ENCODE peak calls at places on chromosomes 6 and 20, in eight cellular contexts. E, A, G, J, Q, H, Y and U are unnamed samples.

GRCh38 chr6:162273986-162274385 is 453.6 kb downstream of the PRKN start:
- DNase-seq in E (no peak), A (no peak), G (no peak), J (no peak), Q (no peak), H (no peak), Y (no peak), U (no peak)

GRCh38 chr6:117449549-117450439 is 24.1 kb upstream of the ROS1 start:
- DNase-seq in E (peak; percentile 28), A (peak; percentile 63), G (peak; percentile 24), J (no peak), Q (no peak), H (peak; percentile 30), Y (peak; percentile 31), U (no peak)

GRCh38 chr6:68497927-68498326 is 137.2 kb upstream of the ADGRB3 start:
- DNase-seq in E (no peak), A (no peak), G (no peak), J (no peak), Q (no peak), H (no peak), Y (no peak), U (no peak)

GRCh38 chr6:83384751-83385150 is 46.1 kb downstream of the ME1 start:
- DNase-seq in E (no peak), A (no peak), G (no peak), J (no peak), Q (no peak), H (no peak), Y (no peak), U (no peak)

GRCh38 chr6:44386929-44387345 is 569 bp upstream of the CDC5L start:
- DNase-seq in E (no peak), A (peak; percentile 3), G (no peak), J (no peak), Q (no peak), H (no peak), Y (no peak), U (no peak)

GRCh38 chr20:25223179-25223661 is 24.7 kb upstream of the PYGB start:
- DNase-seq in E (no peak), A (peak; percentile 54), G (no peak), J (peak; percentile 36), Q (peak; percentile 56), H (no peak), Y (no peak), U (no peak)

GRCh38 chr20:316316-317068 is 8.9 kb upstream of the SOX12 start:
- DNase-seq in E (no peak), A (no peak), G (no peak), J (no peak), Q (no peak), H (no peak), Y (no peak), U (no peak)

GRCh38 chr20:37988555-37988954 is 44.7 kb downstream of the TTI1 start:
- DNase-seq in E (no peak), A (no peak), G (no peak), J (no peak), Q (no peak), H (no peak), Y (no peak), U (no peak)

GRCh38 chr6:25176466-25176865 is 102.7 kb upstream of the CARMIL1 start:
- DNase-seq in E (no peak), A (no peak), G (no peak), J (no peak), Q (no peak), H (no peak), Y (no peak), U (no peak)

GRCh38 chr6:84766796-84767590 is 2.6 kb upstream of the TBX18 start:
- DNase-seq in E (no peak), A (no peak), G (no peak), J (no peak), Q (peak; percentile 80), H (no peak), Y (no peak), U (no peak)

GRCh38 chr6:84769247-84769646 is 4.8 kb upstream of the TBX18 start:
- DNase-seq in E (no peak), A (no peak), G (no peak), J (no peak), Q (no peak), H (no peak), Y (no peak), U (no peak)

GRCh38 chr6:84770521-84770920 is 6.1 kb upstream of the TBX18 start:
- DNase-seq in E (no peak), A (no peak), G (no peak), J (no peak), Q (no peak), H (no peak), Y (no peak), U (no peak)

GRCh38 chr6:84767591-84768201 is 3.3 kb upstream of the TBX18 start:
- DNase-seq in E (no peak), A (no peak), G (no peak), J (no peak), Q (no peak), H (no peak), Y (no peak), U (no peak)

DNA sequence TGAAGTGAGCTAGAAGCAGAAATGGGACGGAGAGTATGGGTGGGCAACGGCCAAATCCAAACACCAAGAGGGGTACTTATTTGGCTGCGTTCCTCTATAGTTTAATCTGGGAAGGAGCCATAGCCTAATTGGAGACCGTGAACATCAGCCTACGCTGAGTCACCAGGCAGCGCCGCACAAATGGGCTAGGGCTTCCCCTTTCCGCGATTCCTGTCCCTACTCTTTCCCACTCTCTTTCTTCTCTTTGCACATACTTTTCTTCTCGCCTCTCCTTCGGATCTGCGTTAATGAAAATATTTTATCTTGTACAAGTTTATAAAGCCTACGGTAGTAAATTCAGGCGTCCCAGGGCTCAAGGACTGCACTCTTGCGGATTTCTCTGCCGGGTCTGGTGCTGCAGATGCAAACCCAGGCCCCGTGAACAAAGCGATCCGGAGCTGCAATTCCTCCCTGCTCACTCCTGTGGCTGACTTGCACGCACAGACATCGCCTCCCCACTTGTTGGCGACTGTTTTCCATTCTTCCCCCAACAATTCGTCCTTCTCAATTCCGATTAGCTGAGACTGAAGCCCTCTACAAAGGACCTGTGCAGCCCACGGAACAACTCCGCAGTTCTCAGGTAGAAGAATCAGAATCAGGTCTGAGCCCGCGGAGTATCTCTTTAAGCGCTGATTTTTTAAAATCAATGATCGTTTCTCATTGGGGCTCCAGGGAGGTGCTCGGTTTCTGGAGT is 4.2 kb upstream of the TBX18 start:
- DNase-seq in E (no peak), A (no peak), G (peak; percentile 28), J (no peak), Q (peak; percentile 69), H (no peak), Y (no peak), U (no peak)
- H3K4me3 ChIP-seq in E (no peak overlapping the region), A (no peak overlapping the region), G (peak overlapping the region; percentile 17), J (peak overlapping the region; percentile 56), Q (peak overlapping the region; percentile 62), H (no peak overlapping the region), Y (no peak overlapping the region), U (peak overlapping the region; percentile 3)

GRCh38 chr20:50658804-50659380 is 32.5 kb downstream of the RIPOR3 start:
- DNase-seq in E (no peak), A (no peak), G (no peak), J (no peak), Q (no peak), H (no peak), Y (no peak), U (no peak)

GRCh38 chr20:50651676-50652075 is 39.7 kb downstream of the RIPOR3 start:
- DNase-seq in E (no peak), A (no peak), G (no peak), J (no peak), Q (no peak), H (no peak), Y (no peak), U (no peak)

GRCh38 chr20:50652702-50653294 is 38.5 kb downstream of the RIPOR3 start:
- DNase-seq in E (no peak), A (peak; percentile 73), G (no peak), J (no peak), Q (no peak), H (no peak), Y (no peak), U (no peak)

GRCh38 chr20:50655325-50655880 is 35.9 kb downstream of the RIPOR3 start:
- DNase-seq in E (peak; percentile 67), A (peak; percentile 93), G (peak; percentile 55), J (no peak), Q (peak; percentile 79), H (no peak), Y (no peak), U (peak; percentile 85)

DNA sequence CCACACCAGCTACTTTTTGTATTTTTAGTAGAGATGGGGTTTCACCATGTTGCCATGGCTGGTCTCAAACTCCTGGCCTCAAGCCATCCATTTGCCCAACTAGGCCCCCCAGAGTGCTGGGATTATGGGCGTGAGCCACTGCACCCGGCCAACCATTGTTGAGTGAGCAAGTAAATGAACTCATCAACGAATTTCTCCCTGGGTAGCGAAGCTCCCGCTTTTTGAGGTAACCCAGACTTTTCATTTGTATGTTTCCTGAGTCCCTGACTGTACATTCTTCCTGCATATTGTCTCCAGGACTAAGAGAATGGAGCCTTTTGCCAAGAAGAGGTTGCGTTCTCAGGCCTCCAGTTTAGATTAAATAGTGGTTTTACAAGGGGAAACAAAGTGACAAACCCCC is 36.4 kb downstream of the RIPOR3 start:
- DNase-seq in E (no peak), A (no peak), G (no peak), J (no peak), Q (no peak), H (no peak), Y (no peak), U (no peak)
- H3K4me3 ChIP-seq in E (no peak overlapping the region), A (no peak overlapping the region), G (no peak overlapping the region), J (no peak overlapping the region), Q (no peak overlapping the region), H (no peak overlapping the region), Y (no peak overlapping the region), U (no peak overlapping the region)

GRCh38 chr6:21599074-21599639 is 5.6 kb downstream of the SOX4 start:
- DNase-seq in E (no peak), A (no peak), G (no peak), J (no peak), Q (no peak), H (no peak), Y (no peak), U (no peak)
- H3K4me3 ChIP-seq in E (no peak overlapping the region), A (peak overlapping the region; percentile 95), G (no peak overlapping the region), J (peak overlapping the region; percentile 97), Q (no peak overlapping the region), H (no peak overlapping the region), Y (no peak overlapping the region), U (no peak overlapping the region)

GRCh38 chr20:20472690-20473274 is 104.9 kb downstream of the INSM1 start:
- DNase-seq in E (no peak), A (no peak), G (no peak), J (no peak), Q (no peak), H (no peak), Y (no peak), U (no peak)

GRCh38 chr20:20476504-20476903 is 108.6 kb downstream of the INSM1 start:
- DNase-seq in E (no peak), A (no peak), G (no peak), J (no peak), Q (no peak), H (no peak), Y (no peak), U (no peak)

GRCh38 chr20:20480689-20481088 is 112.8 kb downstream of the INSM1 start:
- DNase-seq in E (no peak), A (no peak), G (no peak), J (no peak), Q (no peak), H (no peak), Y (no peak), U (no peak)

GRCh38 chr20:20480126-20480525 is 112.2 kb downstream of the INSM1 start:
- DNase-seq in E (no peak), A (no peak), G (no peak), J (no peak), Q (no peak), H (no peak), Y (no peak), U (no peak)

GRCh38 chr20:20477444-20478041 is 109.6 kb downstream of the INSM1 start:
- DNase-seq in E (no peak), A (no peak), G (no peak), J (no peak), Q (no peak), H (no peak), Y (no peak), U (no peak)
- H3K4me3 ChIP-seq in E (no peak overlapping the region), A (no peak overlapping the region), G (no peak overlapping the region), J (peak overlapping the region; percentile 12), Q (no peak overlapping the region), H (no peak overlapping the region), Y (no peak overlapping the region), U (no peak overlapping the region)